ENCODE peak calls at places on chromosomes 11 and 22, in five cellular contexts. Q is HCEC 1CT, M is T-helper 9 cell, H is LoVo, X is esophagus squamous epithelium. R is an unnamed sample.

GRCh38 chr11:28017816-28018215 is 90.1 kb downstream of the KIF18A start:
- DNase-seq in Q (peak), M (no peak), H (no peak), X (no peak), R (no peak)

GRCh38 chr11:17516551-17517150 is 27.6 kb downstream of the USH1C start:
- DNase-seq in Q (no peak), M (no peak), H (no peak), X (no peak), R (no peak)

GRCh38 chr11:118705111-118705741 is 25.8 kb upstream of the TREH start:
- DNase-seq in Q (no peak), M (peak), H (no peak), X (no peak), R (peak)

GRCh38 chr11:85948884-85949283 is 93.7 kb downstream of the CCDC83 start:
- DNase-seq in Q (peak), M (no peak), H (no peak), X (no peak), R (no peak)

GRCh38 chr22:41862530-41863266 is 29.8 kb downstream of the SREBF2 start:
- DNase-seq in Q (peak), M (no peak), H (no peak), X (no peak), R (no peak)

GRCh38 chr11:56474729-56475128 is 1.6 kb upstream of the OR5M3 start:
- DNase-seq in Q (no peak), M (no peak), H (no peak), X (no peak), R (no peak)

GRCh38 chr11:68373810-68374501 is 61.6 kb downstream of the LRP5 start:
- DNase-seq in Q (no peak), M (no peak), H (no peak), X (no peak), R (no peak)

GRCh38 chr11:74007691-74008372 is 1.1 kb downstream of the UCP3 start:
- DNase-seq in Q (no peak), M (no peak), H (no peak), X (no peak), R (no peak)

GRCh38 chr11:726278-726915 is 20.4 kb downstream of the EPS8L2 start:
- DNase-seq in Q (no peak), M (peak), H (no peak), X (no peak), R (peak)

GRCh38 chr11:23124249-23124648 is 264.0 kb upstream of the CCDC179 start:
- DNase-seq in Q (peak), M (no peak), H (no peak), X (no peak), R (no peak)

GRCh38 chr11:116731097-116731761 is 41.6 kb downstream of the BUD13 start:
- DNase-seq in Q (no peak), M (no peak), H (no peak), X (no peak), R (no peak)

GRCh38 chr22:26700462-26700861 is 43.1 kb downstream of the MIAT start:
- DNase-seq in Q (no peak), M (no peak), H (no peak), X (no peak), R (no peak)

GRCh38 chr22:32444068-32444467 is 20.2 kb downstream of the BPIFC start:
- DNase-seq in Q (peak), M (no peak), H (peak), X (no peak), R (no peak)

GRCh38 chr11:126547161-126547560 is 191.7 kb downstream of the ST3GAL4 start:
- DNase-seq in Q (peak), M (no peak), H (no peak), X (no peak), R (no peak)

GRCh38 chr11:68523743-68524142 is 63.2 kb downstream of the PPP6R3 start:
- DNase-seq in Q (no peak), M (no peak), H (no peak), X (no peak), R (no peak)

GRCh38 chr11:13277719-13278619 is at the start of gene BMAL1:
- DNase-seq in Q (peak), M (peak), H (no peak), X (no peak), R (peak)

GRCh38 chr11:4551346-4551979 is 6.5 kb downstream of the OR52M1 start:
- DNase-seq in Q (peak), M (no peak), H (no peak), X (no peak), R (no peak)

GRCh38 chr22:44449061-44449682 is 48.9 kb downstream of the RTL6 start:
- DNase-seq in Q (peak), M (no peak), H (no peak), X (no peak), R (peak)

R was measured in CD4-positive, alpha-beta T cell.